ENCODE peak calls at places on chromosomes 3 and 15, in seven cellular contexts. One of them, this sample, is unnamed.

GRCh38 chr3:144865886-144866285 is 894.3 kb downstream of the DIPK2A start:
- DNase-seq in Peyer's patch: no peak
- DNase-seq in thyroid gland: no peak
- DNase-seq in upper lobe of right lung: no peak
- DNase-seq in A549: no peak
- DNase-seq in ovary: no peak
- DNase-seq in heart left ventricle: no peak
- DNase-seq in this sample: no peak

GRCh38 chr3:189320511-189320910 is 148.7 kb downstream of the TPRG1 start:
- DNase-seq in Peyer's patch: no peak
- DNase-seq in thyroid gland: no peak
- DNase-seq in upper lobe of right lung: no peak
- DNase-seq in A549: no peak
- DNase-seq in ovary: no peak
- DNase-seq in heart left ventricle: no peak
- DNase-seq in this sample: no peak

GRCh38 chr3:95333826-95334225 is 1271.0 kb downstream of the NSUN3 start:
- DNase-seq in Peyer's patch: no peak
- DNase-seq in thyroid gland: no peak
- DNase-seq in upper lobe of right lung: no peak
- DNase-seq in A549: no peak
- DNase-seq in ovary: no peak
- DNase-seq in heart left ventricle: no peak
- DNase-seq in this sample: no peak

GRCh38 chr3:140188285-140188684 is 253.3 kb downstream of the CLSTN2 start:
- DNase-seq in Peyer's patch: no peak
- DNase-seq in thyroid gland: peak; percentile 35
- DNase-seq in upper lobe of right lung: no peak
- DNase-seq in A549: no peak
- DNase-seq in ovary: no peak
- DNase-seq in heart left ventricle: peak; percentile 24
- DNase-seq in this sample: no peak

GRCh38 chr3:119524931-119525662 is 26.8 kb downstream of the TIMMDC1 start:
- DNase-seq in Peyer's patch: no peak
- DNase-seq in thyroid gland: no peak
- DNase-seq in upper lobe of right lung: no peak
- DNase-seq in A549: no peak
- DNase-seq in ovary: no peak
- DNase-seq in heart left ventricle: no peak
- DNase-seq in this sample: peak; percentile 67

GRCh38 chr15:73655724-73656123 is 22.5 kb upstream of the NPTN start:
- DNase-seq in Peyer's patch: no peak
- DNase-seq in thyroid gland: no peak
- DNase-seq in upper lobe of right lung: no peak
- DNase-seq in A549: no peak
- DNase-seq in ovary: no peak
- DNase-seq in heart left ventricle: no peak
- DNase-seq in this sample: no peak

GRCh38 chr15:35256141-35256540 is 171.0 kb upstream of the NANOGP8 start:
- DNase-seq in Peyer's patch: no peak
- DNase-seq in thyroid gland: no peak
- DNase-seq in upper lobe of right lung: no peak
- DNase-seq in A549: no peak
- DNase-seq in ovary: no peak
- DNase-seq in heart left ventricle: no peak
- DNase-seq in this sample: peak; percentile 15

GRCh38 chr15:97783240-97783639 is 177.3 kb upstream of the ARRDC4 start:
- DNase-seq in Peyer's patch: no peak
- DNase-seq in thyroid gland: no peak
- DNase-seq in upper lobe of right lung: no peak
- DNase-seq in A549: no peak
- DNase-seq in ovary: no peak
- DNase-seq in heart left ventricle: no peak
- DNase-seq in this sample: no peak

GRCh38 chr15:28974142-28974541 is 88.4 kb downstream of the APBA2 start:
- DNase-seq in Peyer's patch: peak; percentile 36
- DNase-seq in thyroid gland: no peak
- DNase-seq in upper lobe of right lung: no peak
- DNase-seq in A549: no peak
- DNase-seq in ovary: no peak
- DNase-seq in heart left ventricle: no peak
- DNase-seq in this sample: no peak

GRCh38 chr15:47801522-47801921 is 84.2 kb downstream of the SEMA6D start:
- DNase-seq in Peyer's patch: no peak
- DNase-seq in thyroid gland: no peak
- DNase-seq in upper lobe of right lung: no peak
- DNase-seq in A549: no peak
- DNase-seq in ovary: no peak
- DNase-seq in heart left ventricle: no peak
- DNase-seq in this sample: no peak

GRCh38 chr3:121155023-121155422 is 247.0 kb downstream of the STXBP5L start:
- DNase-seq in Peyer's patch: no peak
- DNase-seq in thyroid gland: no peak
- DNase-seq in upper lobe of right lung: no peak
- DNase-seq in A549: no peak
- DNase-seq in ovary: no peak
- DNase-seq in heart left ventricle: no peak
- DNase-seq in this sample: no peak

GRCh38 chr3:127222664-127223063 is 29.7 kb downstream of the PRR23E start:
- DNase-seq in Peyer's patch: no peak
- DNase-seq in thyroid gland: no peak
- DNase-seq in upper lobe of right lung: no peak
- DNase-seq in A549: no peak
- DNase-seq in ovary: no peak
- DNase-seq in heart left ventricle: no peak
- DNase-seq in this sample: no peak

GRCh38 chr3:179666030-179666429 is 13.2 kb downstream of the USP13 start:
- DNase-seq in Peyer's patch: no peak
- DNase-seq in thyroid gland: no peak
- DNase-seq in upper lobe of right lung: no peak
- DNase-seq in A549: no peak
- DNase-seq in ovary: no peak
- DNase-seq in heart left ventricle: no peak
- DNase-seq in this sample: no peak

GRCh38 chr3:127680790-127681189 is 8.0 kb downstream of the ABTB1 start:
- DNase-seq in Peyer's patch: no peak
- DNase-seq in thyroid gland: no peak
- DNase-seq in upper lobe of right lung: peak; percentile 55
- DNase-seq in A549: no peak
- DNase-seq in ovary: no peak
- DNase-seq in heart left ventricle: no peak
- DNase-seq in this sample: peak; percentile 5

GRCh38 chr15:33608714-33609113 is 297.9 kb downstream of the RYR3 start:
- DNase-seq in Peyer's patch: no peak
- DNase-seq in thyroid gland: no peak
- DNase-seq in upper lobe of right lung: no peak
- DNase-seq in A549: peak; percentile 22
- DNase-seq in ovary: no peak
- DNase-seq in heart left ventricle: no peak
- DNase-seq in this sample: no peak

GRCh38 chr3:193716155-193716554 is 123.1 kb downstream of the OPA1 start:
- DNase-seq in Peyer's patch: no peak
- DNase-seq in thyroid gland: no peak
- DNase-seq in upper lobe of right lung: no peak
- DNase-seq in A549: no peak
- DNase-seq in ovary: no peak
- DNase-seq in heart left ventricle: no peak
- DNase-seq in this sample: no peak

GRCh38 chr3:165185707-165186327 is 10.4 kb downstream of the SLITRK3 start:
- DNase-seq in Peyer's patch: no peak
- DNase-seq in thyroid gland: peak; percentile 45
- DNase-seq in upper lobe of right lung: no peak
- DNase-seq in A549: peak; percentile 67
- DNase-seq in ovary: peak; percentile 42
- DNase-seq in heart left ventricle: peak; percentile 27
- DNase-seq in this sample: no peak

GRCh38 chr3:30752961-30753360 is 141.5 kb downstream of the GADL1 start:
- DNase-seq in Peyer's patch: no peak
- DNase-seq in thyroid gland: no peak
- DNase-seq in upper lobe of right lung: no peak
- DNase-seq in A549: peak; percentile 60
- DNase-seq in ovary: no peak
- DNase-seq in heart left ventricle: no peak
- DNase-seq in this sample: no peak

GRCh38 chr15:96180062-96180745 is 150.3 kb upstream of the NR2F2 start:
- DNase-seq in Peyer's patch: no peak
- DNase-seq in thyroid gland: no peak
- DNase-seq in upper lobe of right lung: no peak
- DNase-seq in A549: no peak
- DNase-seq in ovary: no peak
- DNase-seq in heart left ventricle: no peak
- DNase-seq in this sample: peak; percentile 13

GRCh38 chr15:40045572-40046217 is 6.7 kb upstream of the SRP14 start:
- DNase-seq in Peyer's patch: no peak
- DNase-seq in thyroid gland: peak; percentile 39
- DNase-seq in upper lobe of right lung: no peak
- DNase-seq in A549: no peak
- DNase-seq in ovary: no peak
- DNase-seq in heart left ventricle: no peak
- DNase-seq in this sample: no peak

GRCh38 chr3:61168286-61168685 is 83.0 kb downstream of the FHIT start:
- DNase-seq in Peyer's patch: no peak
- DNase-seq in thyroid gland: no peak
- DNase-seq in upper lobe of right lung: no peak
- DNase-seq in A549: no peak
- DNase-seq in ovary: no peak
- DNase-seq in heart left ventricle: no peak
- DNase-seq in this sample: no peak

GRCh38 chr15:67043939-67044771 is 21.2 kb upstream of the SMAD3 start:
- DNase-seq in Peyer's patch: no peak
- DNase-seq in thyroid gland: no peak
- DNase-seq in upper lobe of right lung: no peak
- DNase-seq in A549: peak; percentile 89
- DNase-seq in ovary: no peak
- DNase-seq in heart left ventricle: no peak
- DNase-seq in this sample: no peak

GRCh38 chr15:38627684-38628277 is 63.2 kb upstream of the RASGRP1 start:
- DNase-seq in Peyer's patch: no peak
- DNase-seq in thyroid gland: no peak
- DNase-seq in upper lobe of right lung: no peak
- DNase-seq in A549: no peak
- DNase-seq in ovary: no peak
- DNase-seq in heart left ventricle: no peak
- DNase-seq in this sample: no peak
- TF ChIP-seq CTCF in Peyer's patch: no peak
- TF ChIP-seq CTCF in thyroid gland: no peak
- TF ChIP-seq CTCF in upper lobe of right lung: no peak
- TF ChIP-seq CTCF in A549: no peak
- TF ChIP-seq CTCF in ovary: no peak
- TF ChIP-seq CTCF in heart left ventricle: peak; percentile 41
- TF ChIP-seq CTCF in this sample: no peak

GRCh38 chr3:187888658-187889057 is 143.4 kb upstream of the BCL6 start:
- DNase-seq in Peyer's patch: no peak
- DNase-seq in thyroid gland: no peak
- DNase-seq in upper lobe of right lung: no peak
- DNase-seq in A549: no peak
- DNase-seq in ovary: no peak
- DNase-seq in heart left ventricle: no peak
- DNase-seq in this sample: peak; percentile 64
- H3K27ac ChIP-seq in Peyer's patch: no peak overlapping the region
- H3K27ac ChIP-seq in thyroid gland: no peak overlapping the region
- H3K27ac ChIP-seq in upper lobe of right lung: no peak overlapping the region
- H3K27ac ChIP-seq in A549: no peak overlapping the region
- H3K27ac ChIP-seq in ovary: no peak overlapping the region
- H3K27ac ChIP-seq in heart left ventricle: no peak overlapping the region
- H3K27ac ChIP-seq in this sample: no peak overlapping the region

GRCh38 chr15:90214553-90215205 is 13.5 kb downstream of the SEMA4B start:
- DNase-seq in Peyer's patch: peak; percentile 70
- DNase-seq in thyroid gland: peak; percentile 74
- DNase-seq in upper lobe of right lung: no peak
- DNase-seq in A549: peak; percentile 64
- DNase-seq in ovary: no peak
- DNase-seq in heart left ventricle: no peak
- DNase-seq in this sample: peak; percentile 89

GRCh38 chr15:90212221-90213079 is 11.3 kb downstream of the SEMA4B start:
- DNase-seq in Peyer's patch: no peak
- DNase-seq in thyroid gland: peak; percentile 88
- DNase-seq in upper lobe of right lung: no peak
- DNase-seq in A549: no peak
- DNase-seq in ovary: no peak
- DNase-seq in heart left ventricle: no peak
- DNase-seq in this sample: peak; percentile 46

GRCh38 chr15:90213818-90214204 is 12.7 kb downstream of the SEMA4B start:
- DNase-seq in Peyer's patch: peak; percentile 89
- DNase-seq in thyroid gland: peak; percentile 63
- DNase-seq in upper lobe of right lung: no peak
- DNase-seq in A549: no peak
- DNase-seq in ovary: no peak
- DNase-seq in heart left ventricle: no peak
- DNase-seq in this sample: no peak

GRCh38 chr15:90211440-90212168 is 10.5 kb downstream of the SEMA4B start:
- DNase-seq in Peyer's patch: peak; percentile 52
- DNase-seq in thyroid gland: peak; percentile 51
- DNase-seq in upper lobe of right lung: no peak
- DNase-seq in A549: peak; percentile 88
- DNase-seq in ovary: no peak
- DNase-seq in heart left ventricle: no peak
- DNase-seq in this sample: peak; percentile 96

GRCh38 chr15:90213123-90213817 is 12.1 kb downstream of the SEMA4B start:
- DNase-seq in Peyer's patch: no peak
- DNase-seq in thyroid gland: peak; percentile 91
- DNase-seq in upper lobe of right lung: no peak
- DNase-seq in A549: no peak
- DNase-seq in ovary: no peak
- DNase-seq in heart left ventricle: no peak
- DNase-seq in this sample: peak; percentile 26
- H3K4me1 ChIP-seq in Peyer's patch: peaks cover 13% of the 10 kb centered on the region
- H3K4me1 ChIP-seq in thyroid gland: peaks cover 61% of the 10 kb centered on the region
- H3K4me1 ChIP-seq in upper lobe of right lung: peaks cover 21% of the 10 kb centered on the region
- H3K4me1 ChIP-seq in A549: peaks cover 59% of the 10 kb centered on the region
- H3K4me1 ChIP-seq in ovary: no peaks in the 10 kb centered on the region
- H3K4me1 ChIP-seq in heart left ventricle: peaks cover 42% of the 10 kb centered on the region
- H3K4me1 ChIP-seq in this sample: peaks cover 9% of the 10 kb centered on the region

GRCh38 chr3:136279092-136279491 is 29.0 kb downstream of the PCCB start:
- DNase-seq in Peyer's patch: no peak
- DNase-seq in thyroid gland: no peak
- DNase-seq in upper lobe of right lung: no peak
- DNase-seq in A549: no peak
- DNase-seq in ovary: no peak
- DNase-seq in heart left ventricle: no peak
- DNase-seq in this sample: no peak

GRCh38 chr3:136277634-136278033 is 27.5 kb downstream of the PCCB start:
- DNase-seq in Peyer's patch: no peak
- DNase-seq in thyroid gland: no peak
- DNase-seq in upper lobe of right lung: no peak
- DNase-seq in A549: no peak
- DNase-seq in ovary: no peak
- DNase-seq in heart left ventricle: no peak
- DNase-seq in this sample: no peak

GRCh38 chr3:136277115-136277514 is 27.0 kb downstream of the PCCB start:
- DNase-seq in Peyer's patch: no peak
- DNase-seq in thyroid gland: no peak
- DNase-seq in upper lobe of right lung: no peak
- DNase-seq in A549: no peak
- DNase-seq in ovary: no peak
- DNase-seq in heart left ventricle: no peak
- DNase-seq in this sample: no peak

GRCh38 chr3:136280961-136281360 is 30.8 kb downstream of the PCCB start:
- DNase-seq in Peyer's patch: no peak
- DNase-seq in thyroid gland: no peak
- DNase-seq in upper lobe of right lung: no peak
- DNase-seq in A549: no peak
- DNase-seq in ovary: no peak
- DNase-seq in heart left ventricle: no peak
- DNase-seq in this sample: no peak

GRCh38 chr3:136276049-136276755 is 26.1 kb downstream of the PCCB start:
- DNase-seq in Peyer's patch: no peak
- DNase-seq in thyroid gland: no peak
- DNase-seq in upper lobe of right lung: no peak
- DNase-seq in A549: no peak
- DNase-seq in ovary: no peak
- DNase-seq in heart left ventricle: no peak
- DNase-seq in this sample: peak; percentile 19
- TF ChIP-seq CTCF in Peyer's patch: no peak
- TF ChIP-seq CTCF in thyroid gland: no peak
- TF ChIP-seq CTCF in upper lobe of right lung: no peak
- TF ChIP-seq CTCF in A549: no peak
- TF ChIP-seq CTCF in ovary: no peak
- TF ChIP-seq CTCF in heart left ventricle: no peak
- TF ChIP-seq CTCF in this sample: peak; percentile 23